ENCODE peak calls at places on chromosomes 5 and 9, in four cellular contexts. Y, K, B and R are unnamed samples.

GRCh38 chr5:16582081-16582480 is 34.7 kb downstream of the RETREG1 start:
- DNase-seq in K (no peak), B (no peak), Y (no peak), R (no peak)

GRCh38 chr9:87433853-87434252 is 63.8 kb upstream of the DAPK1 start:
- DNase-seq in Y (no peak), K (no peak), B (no peak), R (no peak)

GRCh38 chr5:177336112-177336511 is 15.4 kb downstream of the LMAN2 start:
- DNase-seq in B (no peak), K (peak; percentile 35), Y (no peak), R (no peak)

GRCh38 chr5:112895682-112896081 is 26.3 kb downstream of the REEP5 start:
- DNase-seq in Y (no peak), B (no peak), K (no peak), R (no peak)

GRCh38 chr9:132878695-132879064 is at the start of gene SPACA9:
- DNase-seq in B (peak; percentile 71), K (peak; percentile 33), Y (no peak), R (peak; percentile 52)

GRCh38 chr9:7640205-7640604 is 159.4 kb downstream of the DMAC1 start:
- DNase-seq in B (no peak), K (no peak), Y (no peak), R (no peak)

GRCh38 chr5:11941566-11941965 is 37.3 kb upstream of the CTNND2 start:
- DNase-seq in B (no peak), K (no peak), Y (no peak), R (no peak)

GRCh38 chr9:109996936-109997580 is 210.9 kb downstream of the C9orf152 start:
- DNase-seq in Y (no peak), B (no peak), K (no peak), R (no peak)

GRCh38 chr5:131966551-131966950 is 21.1 kb upstream of the MEIKIN start:
- DNase-seq in Y (no peak), K (no peak), B (no peak), R (no peak)

GRCh38 chr5:93249651-93250289 is 331.2 kb downstream of the NR2F1-AS1 start:
- DNase-seq in B (no peak), Y (no peak), K (no peak), R (peak; percentile 40)

GRCh38 chr5:51345106-51345505 is 38.1 kb upstream of the ISL1 start:
- DNase-seq in Y (no peak), B (no peak), K (no peak), R (no peak)

GRCh38 chr5:97383996-97384395 is 200.9 kb upstream of the RIOK2 start:
- DNase-seq in B (no peak), K (no peak), Y (no peak), R (peak; percentile 16)